ENCODE peak calls at places on chromosomes 3 and 15, in seven cellular contexts. One of them, this sample, is unnamed.

GRCh38 chr15:64134322-64134829 is 17.2 kb upstream of the SNX22 start:
- DNase-seq in fibroblast of lung: peak; percentile 53
- DNase-seq in gastrocnemius medialis: no peak
- DNase-seq in heart left ventricle: peak; percentile 73
- DNase-seq in tibial nerve: no peak
- DNase-seq in Peyer's patch: no peak
- DNase-seq in body of pancreas: peak; percentile 42
- DNase-seq in this sample: no peak

GRCh38 chr3:192129586-192129985 is 597.8 kb downstream of the FGF12 start:
- DNase-seq in fibroblast of lung: no peak
- DNase-seq in gastrocnemius medialis: no peak
- DNase-seq in heart left ventricle: no peak
- DNase-seq in tibial nerve: no peak
- DNase-seq in Peyer's patch: no peak
- DNase-seq in body of pancreas: no peak
- DNase-seq in this sample: no peak

GRCh38 chr3:135041586-135041985 is 246.5 kb downstream of the EPHB1 start:
- DNase-seq in fibroblast of lung: no peak
- DNase-seq in gastrocnemius medialis: no peak
- DNase-seq in heart left ventricle: no peak
- DNase-seq in tibial nerve: no peak
- DNase-seq in Peyer's patch: no peak
- DNase-seq in body of pancreas: no peak
- DNase-seq in this sample: no peak

GRCh38 chr3:132615911-132616310 is 18.8 kb downstream of the ACKR4 start:
- DNase-seq in fibroblast of lung: no peak
- DNase-seq in gastrocnemius medialis: no peak
- DNase-seq in heart left ventricle: no peak
- DNase-seq in tibial nerve: no peak
- DNase-seq in Peyer's patch: no peak
- DNase-seq in body of pancreas: no peak
- DNase-seq in this sample: no peak

GRCh38 chr15:65580287-65580686 is 30.6 kb downstream of the INTS14 start:
- DNase-seq in fibroblast of lung: peak; percentile 73
- DNase-seq in gastrocnemius medialis: no peak
- DNase-seq in heart left ventricle: no peak
- DNase-seq in tibial nerve: no peak
- DNase-seq in Peyer's patch: no peak
- DNase-seq in body of pancreas: no peak
- DNase-seq in this sample: no peak

GRCh38 chr3:33613041-33613440 is 105.0 kb downstream of the CLASP2 start:
- DNase-seq in fibroblast of lung: no peak
- DNase-seq in gastrocnemius medialis: no peak
- DNase-seq in heart left ventricle: no peak
- DNase-seq in tibial nerve: no peak
- DNase-seq in Peyer's patch: no peak
- DNase-seq in body of pancreas: no peak
- DNase-seq in this sample: no peak

GRCh38 chr3:185319801-185320200 is 43.1 kb upstream of the MAP3K13 start:
- DNase-seq in fibroblast of lung: no peak
- DNase-seq in gastrocnemius medialis: no peak
- DNase-seq in heart left ventricle: no peak
- DNase-seq in tibial nerve: no peak
- DNase-seq in Peyer's patch: no peak
- DNase-seq in body of pancreas: no peak
- DNase-seq in this sample: no peak

GRCh38 chr15:60421544-60421943 is 23.8 kb upstream of the ANXA2 start:
- DNase-seq in fibroblast of lung: peak; percentile 83
- DNase-seq in gastrocnemius medialis: no peak
- DNase-seq in heart left ventricle: no peak
- DNase-seq in tibial nerve: no peak
- DNase-seq in Peyer's patch: no peak
- DNase-seq in body of pancreas: no peak
- DNase-seq in this sample: no peak

GRCh38 chr3:124281453-124282316 is 289.8 kb upstream of the ROPN1 start:
- DNase-seq in fibroblast of lung: peak; percentile 49
- DNase-seq in gastrocnemius medialis: no peak
- DNase-seq in heart left ventricle: no peak
- DNase-seq in tibial nerve: no peak
- DNase-seq in Peyer's patch: no peak
- DNase-seq in body of pancreas: peak; percentile 13
- DNase-seq in this sample: no peak

DNA sequence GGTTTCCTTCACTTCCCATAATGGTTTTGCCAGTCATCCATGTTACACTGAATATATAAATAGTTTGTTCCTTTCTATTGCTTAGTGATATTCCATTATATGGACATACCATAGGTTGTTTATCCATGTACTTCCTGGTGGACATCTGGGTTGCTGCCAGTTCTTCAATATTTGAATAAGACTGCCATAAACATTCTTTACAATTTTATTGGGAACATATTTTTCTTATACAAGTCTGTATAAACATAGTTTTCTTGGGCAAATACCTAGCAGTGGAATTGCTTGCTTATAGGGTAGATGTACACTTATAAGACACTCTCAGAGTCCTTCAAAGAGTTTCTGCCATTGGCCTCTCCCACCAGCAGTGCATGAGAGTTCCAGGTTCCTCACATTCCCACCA is 231.4 kb downstream of the OPA1 start:
- DNase-seq in fibroblast of lung: no peak
- DNase-seq in gastrocnemius medialis: no peak
- DNase-seq in heart left ventricle: no peak
- DNase-seq in tibial nerve: no peak
- DNase-seq in Peyer's patch: no peak
- DNase-seq in body of pancreas: no peak
- DNase-seq in this sample: no peak
- TF ChIP-seq CTCF in fibroblast of lung: no peak
- TF ChIP-seq CTCF in gastrocnemius medialis: no peak
- TF ChIP-seq CTCF in heart left ventricle: no peak
- TF ChIP-seq CTCF in tibial nerve: no peak
- TF ChIP-seq CTCF in Peyer's patch: no peak
- TF ChIP-seq CTCF in body of pancreas: no peak
- TF ChIP-seq CTCF in this sample: no peak

DNA sequence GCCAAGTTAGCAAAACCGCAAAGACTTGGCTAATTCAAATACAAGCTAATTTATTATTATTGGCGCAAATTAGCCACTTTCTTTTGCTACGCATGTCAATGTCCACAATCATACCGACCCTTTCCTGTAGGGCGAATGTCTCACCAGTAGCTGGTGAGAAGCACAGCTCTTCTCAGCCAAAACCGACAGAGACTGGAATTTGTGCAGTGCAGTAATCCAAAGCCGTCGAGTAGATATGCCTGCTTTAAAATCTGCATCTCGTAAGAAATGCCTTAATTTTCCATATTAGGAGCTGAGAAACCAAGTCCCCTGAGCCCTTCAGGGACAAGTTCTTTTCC is 614 bp upstream of the MINDY2 start:
- DNase-seq in fibroblast of lung: peak; percentile 95
- DNase-seq in gastrocnemius medialis: no peak
- DNase-seq in heart left ventricle: no peak
- DNase-seq in tibial nerve: no peak
- DNase-seq in Peyer's patch: no peak
- DNase-seq in body of pancreas: no peak
- DNase-seq in this sample: no peak
- TF ChIP-seq CTCF in fibroblast of lung: no peak
- TF ChIP-seq CTCF in gastrocnemius medialis: no peak
- TF ChIP-seq CTCF in heart left ventricle: no peak
- TF ChIP-seq CTCF in tibial nerve: no peak
- TF ChIP-seq CTCF in Peyer's patch: no peak
- TF ChIP-seq CTCF in body of pancreas: peak; percentile 18
- TF ChIP-seq CTCF in this sample: no peak

GRCh38 chr3:71512000-71512399 is 71.5 kb downstream of the FOXP1 start:
- DNase-seq in fibroblast of lung: no peak
- DNase-seq in gastrocnemius medialis: no peak
- DNase-seq in heart left ventricle: no peak
- DNase-seq in tibial nerve: no peak
- DNase-seq in Peyer's patch: peak; percentile 60
- DNase-seq in body of pancreas: no peak
- DNase-seq in this sample: no peak
- TF ChIP-seq CTCF in fibroblast of lung: no peak
- TF ChIP-seq CTCF in gastrocnemius medialis: no peak
- TF ChIP-seq CTCF in heart left ventricle: no peak
- TF ChIP-seq CTCF in tibial nerve: no peak
- TF ChIP-seq CTCF in Peyer's patch: peak; percentile 58
- TF ChIP-seq CTCF in body of pancreas: peak; percentile 10
- TF ChIP-seq CTCF in this sample: no peak

GRCh38 chr3:109023656-109024254 is 70.1 kb upstream of the GUCA1C start:
- DNase-seq in fibroblast of lung: peak; percentile 39
- DNase-seq in gastrocnemius medialis: no peak
- DNase-seq in heart left ventricle: peak; percentile 46
- DNase-seq in tibial nerve: no peak
- DNase-seq in Peyer's patch: peak; percentile 71
- DNase-seq in body of pancreas: peak; percentile 60
- DNase-seq in this sample: no peak

GRCh38 chr3:109018828-109019227 is 65.1 kb upstream of the GUCA1C start:
- DNase-seq in fibroblast of lung: no peak
- DNase-seq in gastrocnemius medialis: no peak
- DNase-seq in heart left ventricle: no peak
- DNase-seq in tibial nerve: no peak
- DNase-seq in Peyer's patch: no peak
- DNase-seq in body of pancreas: peak; percentile 20
- DNase-seq in this sample: no peak
- TF ChIP-seq CTCF in fibroblast of lung: no peak
- TF ChIP-seq CTCF in gastrocnemius medialis: no peak
- TF ChIP-seq CTCF in heart left ventricle: no peak
- TF ChIP-seq CTCF in tibial nerve: no peak
- TF ChIP-seq CTCF in Peyer's patch: no peak
- TF ChIP-seq CTCF in body of pancreas: peak; percentile 25
- TF ChIP-seq CTCF in this sample: no peak

GRCh38 chr3:83971693-83972092 is 987.1 kb upstream of the CADM2 start:
- DNase-seq in fibroblast of lung: no peak
- DNase-seq in gastrocnemius medialis: no peak
- DNase-seq in heart left ventricle: no peak
- DNase-seq in tibial nerve: no peak
- DNase-seq in Peyer's patch: no peak
- DNase-seq in body of pancreas: no peak
- DNase-seq in this sample: no peak

GRCh38 chr3:83968386-83968785 is 990.4 kb upstream of the CADM2 start:
- DNase-seq in fibroblast of lung: no peak
- DNase-seq in gastrocnemius medialis: no peak
- DNase-seq in heart left ventricle: no peak
- DNase-seq in tibial nerve: no peak
- DNase-seq in Peyer's patch: no peak
- DNase-seq in body of pancreas: no peak
- DNase-seq in this sample: no peak
- TF ChIP-seq CTCF in fibroblast of lung: no peak
- TF ChIP-seq CTCF in gastrocnemius medialis: no peak
- TF ChIP-seq CTCF in heart left ventricle: no peak
- TF ChIP-seq CTCF in tibial nerve: no peak
- TF ChIP-seq CTCF in Peyer's patch: no peak
- TF ChIP-seq CTCF in body of pancreas: no peak
- TF ChIP-seq CTCF in this sample: no peak

GRCh38 chr3:169564883-169565282 is 98.6 kb downstream of the MECOM start:
- DNase-seq in fibroblast of lung: no peak
- DNase-seq in gastrocnemius medialis: no peak
- DNase-seq in heart left ventricle: no peak
- DNase-seq in tibial nerve: no peak
- DNase-seq in Peyer's patch: no peak
- DNase-seq in body of pancreas: no peak
- DNase-seq in this sample: no peak
- TF ChIP-seq CTCF in fibroblast of lung: no peak
- TF ChIP-seq CTCF in gastrocnemius medialis: no peak
- TF ChIP-seq CTCF in heart left ventricle: no peak
- TF ChIP-seq CTCF in tibial nerve: no peak
- TF ChIP-seq CTCF in Peyer's patch: no peak
- TF ChIP-seq CTCF in body of pancreas: no peak
- TF ChIP-seq CTCF in this sample: no peak